ENCODE peak calls at places on chromosomes 6 and 20, in eight cellular contexts. I, C, A, R, F, B, D and M are unnamed samples.
A peak's percentile ranks its signal among the peaks of the same experiment; 100 is the strongest.

GRCh38 chr6:163457637-163458561 is 43.4 kb downstream of the QKI start:
- DNase-seq in I (no peak), C (no peak), A (peak; percentile 93), R (no peak), F (peak; percentile 94), B (no peak), D (no peak), M (no peak)

GRCh38 chr6:75609639-75610590 is 8.2 kb downstream of the SENP6 start:
- DNase-seq in I (no peak), C (no peak), A (no peak), R (no peak), F (no peak), B (no peak), D (no peak), M (no peak)

GRCh38 chr6:118652051-118652699 is 784 bp upstream of the CEP85L start:
- DNase-seq in I (no peak), C (no peak), A (no peak), R (no peak), F (no peak), B (no peak), D (peak; percentile 9), M (no peak)

GRCh38 chr20:10307359-10307735 is 88.7 kb downstream of the SNAP25 start:
- DNase-seq in I (no peak), C (no peak), A (no peak), R (no peak), F (no peak), B (no peak), D (no peak), M (no peak)

GRCh38 chr6:157510329-157511188 is 129.6 kb downstream of the ZDHHC14 start:
- DNase-seq in I (no peak), C (no peak), A (no peak), R (no peak), F (no peak), B (no peak), D (no peak), M (no peak)

GRCh38 chr20:10565191-10565921 is 108.4 kb downstream of the JAG1 start:
- DNase-seq in I (no peak), C (no peak), A (peak; percentile 94), R (no peak), F (peak; percentile 66), B (no peak), D (no peak), M (no peak)

GRCh38 chr6:81476881-81477280 is 275.6 kb downstream of the TENT5A start:
- DNase-seq in I (no peak), C (no peak), A (peak; percentile 31), R (no peak), F (peak; percentile 12), B (no peak), D (no peak), M (no peak)

GRCh38 chr6:4599924-4600323 is 176.3 kb upstream of the CDYL start:
- DNase-seq in I (no peak), C (no peak), A (peak; percentile 89), R (no peak), F (peak; percentile 72), B (no peak), D (no peak), M (no peak)

GRCh38 chr6:77457720-77458349 is 5.5 kb downstream of the HTR1B start:
- DNase-seq in I (peak; percentile 84), C (peak; percentile 39), A (peak; percentile 98), R (peak; percentile 86), F (peak; percentile 96), B (no peak), D (peak; percentile 63), M (no peak)

GRCh38 chr6:147841749-147842148 is 333.3 kb downstream of the SAMD5 start:
- DNase-seq in I (no peak), C (no peak), A (no peak), R (no peak), F (no peak), B (no peak), D (no peak), M (no peak)

GRCh38 chr6:79269877-79270276 is 35.4 kb upstream of the HMGN3 start:
- DNase-seq in I (peak; percentile 12), C (no peak), A (peak; percentile 79), R (no peak), F (peak; percentile 98), B (no peak), D (no peak), M (no peak)

GRCh38 chr20:39312107-39312506 is 350.0 kb downstream of the DHX35 start:
- DNase-seq in I (no peak), C (no peak), A (no peak), R (no peak), F (no peak), B (no peak), D (peak; percentile 13), M (no peak)
- TF ChIP-seq CTCF in I (no peak), C (no peak), A (no peak), R (no peak), F (no peak), B (no peak), D (no peak), M (no peak)

DNA sequence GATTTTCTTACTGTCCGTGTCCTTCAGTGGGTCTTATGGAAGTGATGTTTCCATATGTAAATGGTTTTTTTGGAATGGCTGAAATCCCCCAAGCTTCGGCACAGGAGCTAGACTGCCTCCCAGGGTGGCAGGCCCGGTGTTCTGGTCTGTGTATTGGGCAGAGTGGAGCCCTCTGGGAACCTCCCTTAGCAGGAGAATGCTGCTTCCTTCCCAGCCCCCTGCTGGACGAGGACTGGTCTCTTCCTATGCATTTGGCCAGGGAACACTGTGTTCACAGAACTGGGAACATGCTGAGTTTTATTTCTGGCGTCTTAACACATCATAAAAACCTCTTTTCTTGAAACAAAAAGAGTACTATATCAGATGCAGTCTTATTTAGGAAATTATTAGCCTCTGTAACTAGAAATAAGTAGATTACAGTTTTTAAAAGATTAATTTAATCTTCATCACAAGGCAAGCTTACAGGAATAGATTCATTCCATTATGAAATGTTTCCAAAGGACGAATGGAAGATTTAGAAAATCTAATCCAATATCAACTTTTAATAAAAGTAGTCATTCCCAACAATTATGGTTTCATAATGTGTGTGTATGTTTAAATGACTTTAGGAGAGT is 56.6 kb downstream of the SYTL3 start:
- DNase-seq in I (peak; percentile 64), C (peak; percentile 42), A (peak; percentile 84), R (peak; percentile 87), F (peak; percentile 38), B (no peak), D (peak; percentile 25), M (no peak)
- TF ChIP-seq CTCF in I (peak; percentile 80), C (peak; percentile 54), A (peak; percentile 81), R (peak; percentile 55), F (peak; percentile 90), B (no peak), D (peak; percentile 35), M (no peak)

GRCh38 chr20:57947421-57948176 is 237.8 kb upstream of the PMEPA1 start:
- DNase-seq in I (no peak), C (peak; percentile 30), A (peak; percentile 44), R (no peak), F (peak; percentile 52), B (no peak), D (no peak), M (no peak)
- TF ChIP-seq CTCF in I (no peak), C (no peak), A (no peak), R (no peak), F (peak; percentile 51), B (no peak), D (no peak), M (no peak)

DNA sequence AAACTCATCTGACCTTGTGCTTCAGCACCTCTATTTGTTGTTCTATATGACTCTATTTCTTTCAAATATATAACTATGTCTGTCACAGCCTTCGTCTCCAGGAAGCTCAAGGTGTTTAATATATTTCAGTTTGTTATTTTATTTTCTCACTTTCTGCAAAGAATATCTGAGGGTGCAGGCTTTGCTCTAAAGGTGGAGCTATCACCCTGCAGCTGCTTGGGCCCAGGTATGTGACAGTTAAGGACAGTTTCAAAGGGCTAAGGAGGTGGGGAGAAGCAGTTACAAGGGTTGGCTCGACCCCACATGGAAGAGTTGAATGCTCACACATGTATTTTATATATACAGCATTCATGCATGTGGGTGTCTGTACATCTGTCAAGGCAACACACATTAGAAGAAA is 405.6 kb downstream of the BTBD9 start:
- DNase-seq in I (no peak), C (no peak), A (no peak), R (no peak), F (no peak), B (no peak), D (no peak), M (no peak)
- TF ChIP-seq CTCF in I (peak; percentile 23), C (no peak), A (no peak), R (no peak), F (no peak), B (no peak), D (no peak), M (no peak)